ENCODE peak calls at places on chromosomes 2 and 18, in four cellular contexts. U is BE2C, N is upper lobe of right lung, R is body of pancreas. S is an unnamed sample. For H3K4me1, H3K27me3 and H3K9me3, the result is how much of the 10 kb centered on the place peaks cover.

GRCh38 chr2:33607905-33608304 is 8.8 kb upstream of the FAM98A start:
- DNase-seq in R (no peak), N (no peak), U (no peak), S (no peak)

GRCh38 chr2:209523778-209524362 is 100.0 kb downstream of the MAP2 start:
- DNase-seq in R (no peak), U (no peak), N (no peak), S (peak)

GRCh38 chr2:9637330-9637729 is 6.5 kb upstream of the YWHAQ start:
- DNase-seq in R (no peak), N (no peak), U (no peak), S (no peak)

GRCh38 chr2:223123859-223124610 is 72.0 kb downstream of the KCNE4 start:
- DNase-seq in U (no peak), N (no peak), R (no peak), S (no peak)

GRCh38 chr2:215812966-215813365 is 200.4 kb downstream of the MREG start:
- DNase-seq in R (no peak), U (no peak), N (no peak), S (no peak)

GRCh38 chr2:71843391-71843850 is 304.2 kb downstream of the CYP26B1 start:
- DNase-seq in U (no peak), N (no peak), R (no peak), S (no peak)

GRCh38 chr2:57934659-57935058 is 111.9 kb upstream of the VRK2 start:
- DNase-seq in N (no peak), R (no peak), U (no peak), S (no peak)

GRCh38 chr2:53129851-53130250 is 637.8 kb upstream of the CHAC2 start:
- DNase-seq in N (no peak), U (no peak), R (no peak), S (no peak)

GRCh38 chr18:63152791-63153190 is 166.8 kb downstream of the BCL2 start:
- DNase-seq in R (no peak), N (no peak), U (no peak), S (no peak)

GRCh38 chr2:85744771-85745601 is 8.8 kb upstream of the ATOH8 start:
- DNase-seq in R (no peak), N (peak), U (no peak), S (no peak)
- H3K4me1 ChIP-seq in R (under half), N (half or more), U (under half), S (under half)

GRCh38 chr2:231920795-231921194 is 5.4 kb downstream of the NPPC start:
- DNase-seq in U (no peak), N (no peak), R (no peak), S (no peak)
- H3K27me3 ChIP-seq in U (under half), N (under half), R (under half), S (under half)

DNA sequence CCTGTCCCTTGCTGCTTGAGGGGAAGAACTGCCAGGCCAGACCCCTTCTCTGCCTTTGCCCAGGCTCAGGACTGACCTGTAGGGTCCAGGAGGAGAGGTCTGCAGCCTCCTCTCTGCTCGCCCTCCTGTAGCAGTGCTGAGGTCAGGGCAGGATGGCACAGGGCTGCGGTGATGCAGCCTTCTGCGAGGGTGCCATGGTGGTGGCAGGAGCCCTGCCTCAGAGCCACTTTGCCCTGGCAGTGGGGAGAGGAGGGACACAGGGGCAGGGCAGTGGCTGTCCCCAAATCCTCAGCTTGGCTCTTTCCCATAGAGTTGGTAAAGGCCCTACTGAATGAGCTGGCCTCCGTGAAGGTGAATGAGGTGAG is 884 bp downstream of the PROM2 start:
- DNase-seq in N (peak), U (no peak), R (peak), S (no peak)
- H3K9me3 ChIP-seq in N (under half), U (under half), R (under half), S (under half)

GRCh38 chr2:134712334-134712733 is 6.5 kb downstream of the TMEM163 start:
- DNase-seq in R (no peak), U (no peak), N (no peak), S (no peak)

GRCh38 chr2:134712736-134713495 is 5.9 kb downstream of the TMEM163 start:
- DNase-seq in N (no peak), U (no peak), R (no peak), S (no peak)

GRCh38 chr2:134714228-134714627 is 4.6 kb downstream of the TMEM163 start:
- DNase-seq in N (no peak), U (no peak), R (no peak), S (no peak)

GRCh38 chr2:134711622-134712125 is 7.1 kb downstream of the TMEM163 start:
- DNase-seq in N (no peak), U (no peak), R (no peak), S (peak)

GRCh38 chr2:134713606-134714005 is 5.2 kb downstream of the TMEM163 start:
- DNase-seq in N (no peak), R (no peak), U (no peak), S (no peak)
- H3K4me1 ChIP-seq in N (under half), R (under half), U (under half), S (under half)

DNA sequence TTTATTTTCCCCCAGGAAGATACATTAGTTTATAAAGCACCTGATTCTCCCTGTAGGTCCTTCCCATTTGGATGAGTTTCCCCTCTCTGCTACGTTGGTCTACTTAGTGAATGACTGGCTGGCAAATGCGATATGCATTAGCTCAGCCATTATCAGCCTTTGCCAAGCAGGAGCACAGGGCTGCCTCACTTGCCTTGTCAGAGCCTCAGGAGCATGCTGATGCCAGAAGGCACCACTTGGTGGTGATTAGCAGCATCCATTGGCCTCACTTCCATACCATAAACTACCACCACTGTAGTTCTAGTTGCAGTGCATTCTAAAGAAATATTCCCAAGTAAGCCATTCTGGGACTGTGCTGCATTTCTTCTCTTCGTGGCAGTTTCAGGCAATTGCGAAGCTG is 442.8 kb upstream of the CHST9 start:
- DNase-seq in U (peak), N (no peak), R (no peak), S (no peak)
- H3K27me3 ChIP-seq in U (under half), N (under half), R (under half), S (under half)

DNA sequence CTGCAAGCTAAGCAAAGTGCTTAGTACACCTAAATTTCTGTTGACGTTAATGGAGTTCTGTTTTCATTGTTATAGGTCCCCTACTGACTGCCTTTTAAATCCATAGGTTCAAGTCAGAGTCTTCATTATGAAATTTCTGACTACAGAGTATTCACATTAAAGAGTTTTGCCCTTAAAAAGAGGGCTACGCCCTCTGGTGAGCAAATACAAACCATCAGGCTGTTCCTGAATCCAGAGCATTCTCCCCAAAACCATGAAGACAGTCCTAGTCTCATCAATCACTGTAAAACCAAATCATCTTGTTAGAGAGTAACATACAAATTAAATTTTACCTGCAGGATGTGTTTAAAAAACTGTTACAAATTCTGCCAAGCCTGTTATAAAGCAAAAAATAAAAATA is 1091.7 kb downstream of the TDRD15 start:
- DNase-seq in R (no peak), U (no peak), N (no peak), S (no peak)
- H3K9me3 ChIP-seq in R (under half), U (under half), N (under half), S (under half)

DNA sequence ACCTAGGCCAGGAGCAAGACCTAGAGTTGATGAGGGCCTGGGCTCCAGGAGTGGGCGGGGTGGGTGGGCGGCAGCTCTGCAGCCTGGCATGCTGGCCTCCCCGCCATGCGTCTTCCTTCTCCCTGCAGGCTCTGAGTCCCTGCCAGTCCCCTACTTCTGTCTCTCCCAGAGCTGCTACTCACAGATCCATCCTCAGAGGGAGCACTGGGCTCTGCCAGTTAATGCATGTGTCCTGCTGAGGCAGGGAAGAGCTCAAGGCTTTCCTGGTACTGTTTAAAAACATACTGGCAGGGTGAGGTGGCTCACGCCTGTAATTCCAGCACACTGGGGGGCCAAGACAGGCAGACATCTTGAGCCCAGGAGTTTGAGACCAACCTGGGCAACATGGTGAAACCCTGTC is 38.7 kb upstream of the EDAR start:
- DNase-seq in N (no peak), R (no peak), U (no peak), S (no peak)
- H3K4me1 ChIP-seq in N (under half), R (under half), U (under half), S (under half)

S was measured in HAP-1.